ENCODE peak calls at places on chromosome 14, in six cellular contexts. K, T, X, R, S and P are unnamed samples.

GRCh38 chr14:41663478-41663845 is 56.8 kb downstream of the LRFN5 start:
- DNase-seq in K (no peak), T (no peak), X (no peak), R (no peak), S (no peak), P (no peak)

GRCh38 chr14:69464379-69464778 is 20.1 kb upstream of the PLEKHD1 start:
- DNase-seq in K (no peak), T (no peak), X (no peak), R (no peak), S (no peak), P (no peak)

GRCh38 chr14:68968051-68968450 is 11.1 kb downstream of the ACTN1 start:
- DNase-seq in K (no peak), T (no peak), X (no peak), R (peak), S (no peak), P (no peak)

GRCh38 chr14:37559386-37559785 is 35.7 kb downstream of the FOXA1 start:
- DNase-seq in K (no peak), T (no peak), X (no peak), R (no peak), S (no peak), P (no peak)

GRCh38 chr14:76811561-76811960 is 1.1 kb downstream of the ANGEL1 start:
- DNase-seq in K (no peak), T (no peak), X (no peak), R (no peak), S (no peak), P (no peak)

GRCh38 chr14:101010293-101010692 is 106.8 kb upstream of the RTL1 start:
- DNase-seq in K (no peak), T (no peak), X (no peak), R (no peak), S (no peak), P (no peak)

GRCh38 chr14:103528512-103529382 is at the start of gene TRMT61A:
- DNase-seq in K (peak), T (peak), X (peak), R (peak), S (peak), P (peak)

GRCh38 chr14:60101801-60102200 is 10.1 kb downstream of the PCNX4 start:
- DNase-seq in K (no peak), T (no peak), X (no peak), R (no peak), S (no peak), P (no peak)

GRCh38 chr14:55802986-55803431 is 223.0 kb downstream of the KTN1 start:
- DNase-seq in K (no peak), T (no peak), X (no peak), R (no peak), S (no peak), P (no peak)

GRCh38 chr14:78071016-78071549 is 99.1 kb upstream of the NRXN3 start:
- DNase-seq in K (no peak), T (no peak), X (no peak), R (no peak), S (no peak), P (no peak)

GRCh38 chr14:22820731-22821130 is 5.5 kb upstream of the SLC7A7 start:
- DNase-seq in K (no peak), T (no peak), X (no peak), R (no peak), S (no peak), P (no peak)

GRCh38 chr14:100297320-100298300 is 8.6 kb downstream of the SLC25A29 start:
- DNase-seq in K (peak), T (peak), X (peak), R (no peak), S (peak), P (peak)

GRCh38 chr14:101495827-101496778 is 65.2 kb upstream of the DIO3 start:
- DNase-seq in K (peak), T (peak), X (no peak), R (no peak), S (peak), P (no peak)

GRCh38 chr14:67263499-67264149 is 22.4 kb downstream of the PALS1 start:
- DNase-seq in K (no peak), T (no peak), X (no peak), R (no peak), S (no peak), P (no peak)

GRCh38 chr14:53306926-53307325 is 153.8 kb upstream of the DDHD1 start:
- DNase-seq in K (no peak), T (no peak), X (no peak), R (no peak), S (no peak), P (no peak)
- H3K4me3 ChIP-seq in K (no peak), T (peak), X (no peak), R (no peak), S (no peak), P (no peak)

DNA sequence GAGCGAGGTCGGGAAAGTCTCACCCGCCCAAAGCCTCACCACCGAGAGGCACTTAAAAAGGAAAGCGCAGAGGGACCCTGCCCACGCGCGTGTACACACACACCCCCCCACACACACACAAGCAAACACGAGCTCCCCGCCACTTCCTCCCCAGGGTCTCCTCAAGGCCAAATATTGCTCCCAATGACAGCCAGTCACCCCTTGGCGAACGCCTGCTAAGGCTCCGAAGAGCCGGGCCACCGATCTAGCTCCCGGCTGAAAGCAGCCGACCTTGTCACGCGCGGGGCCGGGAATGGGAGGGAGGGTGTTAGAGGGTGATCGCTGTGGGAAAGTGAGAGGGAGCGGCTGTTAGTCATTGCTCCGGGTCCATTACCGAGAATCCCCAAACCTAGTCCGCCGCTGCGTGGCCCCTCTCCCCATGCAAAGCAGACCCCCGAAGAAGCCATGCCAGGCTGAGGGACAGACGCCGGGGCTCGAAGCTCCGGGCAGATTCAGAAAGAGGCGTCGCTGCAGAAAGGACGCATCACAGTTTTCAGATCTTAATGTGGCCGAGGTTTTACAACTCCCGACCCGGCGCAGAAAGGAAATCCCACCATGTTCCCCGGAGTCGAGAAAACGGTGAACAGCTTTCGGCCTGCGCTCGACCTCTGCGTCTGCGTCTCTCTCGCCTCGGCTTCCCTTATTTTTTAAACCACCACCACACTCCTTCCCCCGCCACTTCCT is 2.6 kb downstream of the BMP4 start:
- DNase-seq in K (peak), T (peak), X (peak), R (no peak), S (no peak), P (no peak)
- H3K4me3 ChIP-seq in K (peak), T (peak), X (peak), R (peak), S (peak), P (peak)

GRCh38 chr14:105062048-105062433 is 3.2 kb downstream of the GPR132 start:
- DNase-seq in K (no peak), T (no peak), X (no peak), R (no peak), S (no peak), P (no peak)
- H3K4me3 ChIP-seq in K (no peak), T (no peak), X (no peak), R (peak), S (peak), P (no peak)

DNA sequence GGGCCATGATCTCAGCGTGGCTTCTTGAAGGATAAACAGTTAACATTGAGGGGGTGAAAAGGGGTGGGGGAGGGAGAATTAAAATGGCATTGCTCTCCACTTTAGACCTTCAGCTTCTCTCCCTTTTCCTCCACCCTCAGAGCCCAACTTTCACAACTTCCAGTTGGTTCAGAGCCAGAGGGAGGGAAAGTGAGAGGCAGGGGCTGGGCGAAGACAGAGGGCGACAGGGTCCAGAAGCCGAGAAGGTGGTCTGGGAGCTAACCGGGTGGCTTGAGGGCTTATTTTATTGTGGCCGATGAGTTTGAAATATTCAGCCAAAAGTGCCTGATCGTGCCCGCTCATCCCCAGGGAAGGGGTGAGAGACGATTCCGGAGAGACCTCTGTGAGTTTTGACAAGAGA is 4.1 kb downstream of the BMP4 start:
- DNase-seq in K (no peak), T (no peak), X (no peak), R (no peak), S (no peak), P (no peak)
- H3K4me3 ChIP-seq in K (peak), T (peak), X (peak), R (no peak), S (peak), P (peak)